ENCODE peak calls at places on chromosomes 3 and 15, in six cellular contexts. One of them, this sample, is unnamed.

GRCh38 chr15:42001236-42001635 is 19.6 kb downstream of the PLA2G4E start:
- DNase-seq in cardiac muscle cell: no peak
- DNase-seq in suprapubic skin: no peak
- DNase-seq in tibial artery: no peak
- DNase-seq in PC-9: no peak
- DNase-seq in adrenal gland: no peak
- DNase-seq in this sample: no peak

GRCh38 chr3:89419647-89420141 is 312.3 kb downstream of the EPHA3 start:
- DNase-seq in cardiac muscle cell: no peak
- DNase-seq in adrenal gland: no peak
- DNase-seq in PC-9: no peak
- DNase-seq in suprapubic skin: no peak
- DNase-seq in tibial artery: no peak
- DNase-seq in this sample: no peak

GRCh38 chr3:175737646-175738572 is 878.8 kb downstream of the NAALADL2 start:
- DNase-seq in PC-9: no peak
- DNase-seq in adrenal gland: no peak
- DNase-seq in suprapubic skin: no peak
- DNase-seq in tibial artery: no peak
- DNase-seq in cardiac muscle cell: no peak
- DNase-seq in this sample: no peak

GRCh38 chr3:4588410-4588809 is 95.3 kb downstream of the ITPR1 start:
- DNase-seq in cardiac muscle cell: no peak
- DNase-seq in adrenal gland: peak; percentile 63
- DNase-seq in suprapubic skin: no peak
- DNase-seq in tibial artery: no peak
- DNase-seq in PC-9: no peak
- DNase-seq in this sample: no peak

GRCh38 chr3:127768346-127769008 is 53.8 kb downstream of the MGLL start:
- DNase-seq in PC-9: peak; percentile 65
- DNase-seq in tibial artery: no peak
- DNase-seq in adrenal gland: peak; percentile 65
- DNase-seq in cardiac muscle cell: no peak
- DNase-seq in suprapubic skin: no peak
- DNase-seq in this sample: no peak

GRCh38 chr15:41018534-41018933 is 65.3 kb downstream of the CHAC1 start:
- DNase-seq in cardiac muscle cell: peak; percentile 12
- DNase-seq in adrenal gland: peak; percentile 30
- DNase-seq in PC-9: peak; percentile 42
- DNase-seq in suprapubic skin: no peak
- DNase-seq in tibial artery: no peak
- DNase-seq in this sample: no peak

GRCh38 chr15:73843787-73844186 is 29.6 kb upstream of the TBC1D21 start:
- DNase-seq in suprapubic skin: no peak
- DNase-seq in PC-9: no peak
- DNase-seq in adrenal gland: no peak
- DNase-seq in tibial artery: no peak
- DNase-seq in cardiac muscle cell: no peak
- DNase-seq in this sample: no peak

GRCh38 chr3:142086581-142087090 is 62.7 kb downstream of the TFDP2 start:
- DNase-seq in cardiac muscle cell: no peak
- DNase-seq in adrenal gland: no peak
- DNase-seq in tibial artery: no peak
- DNase-seq in PC-9: no peak
- DNase-seq in suprapubic skin: no peak
- DNase-seq in this sample: no peak

GRCh38 chr3:151869186-151869585 is 4.3 kb upstream of the SUCNR1 start:
- DNase-seq in tibial artery: no peak
- DNase-seq in cardiac muscle cell: no peak
- DNase-seq in suprapubic skin: no peak
- DNase-seq in PC-9: no peak
- DNase-seq in adrenal gland: no peak
- DNase-seq in this sample: no peak

GRCh38 chr3:118544458-118544857 is 490.2 kb downstream of the IGSF11 start:
- DNase-seq in suprapubic skin: no peak
- DNase-seq in cardiac muscle cell: no peak
- DNase-seq in tibial artery: no peak
- DNase-seq in adrenal gland: no peak
- DNase-seq in PC-9: peak; percentile 47
- DNase-seq in this sample: peak; percentile 74

GRCh38 chr15:70526221-70526973 is 237.0 kb downstream of the UACA start:
- DNase-seq in adrenal gland: peak; percentile 23
- DNase-seq in suprapubic skin: peak; percentile 78
- DNase-seq in PC-9: peak; percentile 60
- DNase-seq in tibial artery: peak; percentile 44
- DNase-seq in cardiac muscle cell: no peak
- DNase-seq in this sample: peak; percentile 96

GRCh38 chr3:126557415-126557745 is 1.4 kb downstream of the C3orf22 start:
- DNase-seq in adrenal gland: no peak
- DNase-seq in tibial artery: no peak
- DNase-seq in PC-9: no peak
- DNase-seq in cardiac muscle cell: no peak
- DNase-seq in suprapubic skin: peak; percentile 65
- DNase-seq in this sample: no peak

GRCh38 chr3:172258616-172259015 is 189.6 kb downstream of the GHSR start:
- DNase-seq in suprapubic skin: no peak
- DNase-seq in adrenal gland: no peak
- DNase-seq in cardiac muscle cell: no peak
- DNase-seq in tibial artery: no peak
- DNase-seq in PC-9: no peak
- DNase-seq in this sample: no peak

GRCh38 chr3:160434071-160434470 is 15.5 kb downstream of the TRIM59 start:
- DNase-seq in PC-9: no peak
- DNase-seq in cardiac muscle cell: peak; percentile 2
- DNase-seq in tibial artery: no peak
- DNase-seq in adrenal gland: no peak
- DNase-seq in suprapubic skin: no peak
- DNase-seq in this sample: no peak

GRCh38 chr3:58568572-58569286 is 8.5 kb downstream of the FAM107A start:
- DNase-seq in tibial artery: peak; percentile 70
- DNase-seq in suprapubic skin: peak; percentile 87
- DNase-seq in cardiac muscle cell: peak; percentile 73
- DNase-seq in adrenal gland: peak; percentile 87
- DNase-seq in PC-9: peak; percentile 73
- DNase-seq in this sample: no peak

GRCh38 chr3:43411429-43411828 is 125.1 kb downstream of the SNRK start:
- DNase-seq in tibial artery: no peak
- DNase-seq in PC-9: no peak
- DNase-seq in adrenal gland: no peak
- DNase-seq in cardiac muscle cell: no peak
- DNase-seq in suprapubic skin: no peak
- DNase-seq in this sample: no peak

GRCh38 chr3:56753206-56753605 is 48.5 kb downstream of the ARHGEF3 start:
- DNase-seq in PC-9: no peak
- DNase-seq in cardiac muscle cell: no peak
- DNase-seq in adrenal gland: no peak
- DNase-seq in tibial artery: no peak
- DNase-seq in suprapubic skin: no peak
- DNase-seq in this sample: no peak

GRCh38 chr3:194573680-194574437 is 59.4 kb downstream of the TMEM44 start:
- DNase-seq in PC-9: peak; percentile 29
- DNase-seq in tibial artery: no peak
- DNase-seq in adrenal gland: peak; percentile 57
- DNase-seq in cardiac muscle cell: peak; percentile 60
- DNase-seq in suprapubic skin: no peak
- DNase-seq in this sample: no peak

GRCh38 chr3:37811625-37812356 is 49.9 kb upstream of the CTDSPL start:
- DNase-seq in cardiac muscle cell: no peak
- DNase-seq in suprapubic skin: no peak
- DNase-seq in PC-9: no peak
- DNase-seq in tibial artery: no peak
- DNase-seq in adrenal gland: peak; percentile 7
- DNase-seq in this sample: no peak

DNA sequence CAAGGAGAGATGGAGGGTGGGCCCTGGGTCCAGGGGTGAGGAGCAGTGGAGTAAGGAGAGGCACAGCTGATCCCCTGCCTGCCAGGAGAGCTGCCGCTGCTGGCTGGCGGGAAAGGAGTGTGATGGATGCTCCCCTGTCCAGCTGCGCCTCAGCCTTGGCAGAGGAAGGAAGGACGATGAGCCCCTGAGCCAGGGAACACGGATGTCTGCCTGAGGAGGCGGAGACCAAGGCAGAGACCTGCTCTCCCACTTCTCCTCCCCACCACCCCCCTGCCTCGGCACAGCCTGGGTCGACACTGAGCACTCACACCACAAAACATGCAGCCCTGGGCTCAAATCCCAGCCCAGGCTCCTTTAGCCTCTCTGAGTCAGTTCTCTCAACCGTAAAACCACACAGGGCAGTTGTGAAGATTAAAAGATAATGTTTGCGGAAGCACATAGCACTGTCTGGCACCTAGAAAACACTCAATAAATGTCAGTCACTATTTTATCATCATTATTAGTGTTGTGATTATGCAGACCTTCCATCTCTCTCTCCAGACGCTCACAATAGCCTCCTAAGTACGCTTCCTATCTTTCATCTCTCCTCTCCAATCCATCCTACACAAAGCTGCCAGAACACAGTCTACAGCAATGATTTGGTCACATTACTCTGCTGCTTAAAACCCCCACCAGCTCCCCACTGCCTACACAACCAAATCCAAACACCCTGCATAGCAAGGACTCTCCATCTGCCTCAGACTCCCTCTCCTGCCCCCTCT is 52.2 kb downstream of the SEMA5B start:
- DNase-seq in PC-9: peak; percentile 87
- DNase-seq in adrenal gland: no peak
- DNase-seq in tibial artery: no peak
- DNase-seq in suprapubic skin: no peak
- DNase-seq in cardiac muscle cell: peak; percentile 9
- DNase-seq in this sample: no peak
- H3K27ac ChIP-seq in PC-9: peak overlapping the region; percentile 53
- H3K27ac ChIP-seq in adrenal gland: no peak overlapping the region
- H3K27ac ChIP-seq in tibial artery: peak overlapping the region; percentile 67
- H3K27ac ChIP-seq in suprapubic skin: no peak overlapping the region
- H3K27ac ChIP-seq in cardiac muscle cell: peak overlapping the region; percentile 36
- H3K27ac ChIP-seq in this sample: no peak overlapping the region

DNA sequence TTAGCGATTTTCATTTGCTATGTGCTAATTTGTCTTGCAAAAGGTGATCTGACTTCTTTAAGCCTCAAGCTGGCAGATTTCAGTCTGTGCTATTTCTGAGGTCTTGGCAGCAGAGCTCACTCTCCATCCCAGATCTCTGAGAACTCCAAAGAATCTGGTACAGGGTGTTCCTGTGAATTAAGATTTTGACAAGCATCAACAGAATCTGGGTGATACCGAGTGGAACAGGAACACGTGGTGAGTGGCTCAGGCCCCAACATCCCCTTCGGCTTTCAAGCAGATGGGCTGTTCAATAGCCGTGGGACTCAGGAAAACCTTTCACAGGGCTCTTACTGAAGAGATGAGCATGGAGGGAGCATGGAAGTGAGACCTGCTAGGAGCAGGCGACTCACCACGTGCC is 103.3 kb upstream of the SELENOK start:
- DNase-seq in tibial artery: no peak
- DNase-seq in adrenal gland: no peak
- DNase-seq in PC-9: no peak
- DNase-seq in cardiac muscle cell: no peak
- DNase-seq in suprapubic skin: no peak
- DNase-seq in this sample: no peak
- H3K27me3 ChIP-seq in tibial artery: peaks cover 4% of the 10 kb centered on the region
- H3K27me3 ChIP-seq in adrenal gland: no peaks in the 10 kb centered on the region
- H3K27me3 ChIP-seq in PC-9: peaks cover 27% of the 10 kb centered on the region
- H3K27me3 ChIP-seq in cardiac muscle cell: no peaks in the 10 kb centered on the region
- H3K27me3 ChIP-seq in suprapubic skin: no peaks in the 10 kb centered on the region
- H3K27me3 ChIP-seq in this sample: peaks cover 3% of the 10 kb centered on the region

GRCh38 chr3:133191818-133192217 is 153.6 kb downstream of the TMEM108 start:
- DNase-seq in cardiac muscle cell: peak; percentile 64
- DNase-seq in tibial artery: no peak
- DNase-seq in adrenal gland: no peak
- DNase-seq in PC-9: no peak
- DNase-seq in suprapubic skin: no peak
- DNase-seq in this sample: no peak
- H3K27ac ChIP-seq in cardiac muscle cell: peak overlapping the region; percentile 15
- H3K27ac ChIP-seq in tibial artery: no peak overlapping the region
- H3K27ac ChIP-seq in adrenal gland: no peak overlapping the region
- H3K27ac ChIP-seq in PC-9: no peak overlapping the region
- H3K27ac ChIP-seq in suprapubic skin: no peak overlapping the region
- H3K27ac ChIP-seq in this sample: no peak overlapping the region

GRCh38 chr3:27728195-27729087 is 6.3 kb upstream of the EOMES start:
- DNase-seq in PC-9: no peak
- DNase-seq in cardiac muscle cell: peak; percentile 45
- DNase-seq in suprapubic skin: no peak
- DNase-seq in tibial artery: no peak
- DNase-seq in adrenal gland: no peak
- DNase-seq in this sample: no peak

GRCh38 chr3:27730774-27731659 is 8.9 kb upstream of the EOMES start:
- DNase-seq in cardiac muscle cell: no peak
- DNase-seq in tibial artery: no peak
- DNase-seq in PC-9: no peak
- DNase-seq in suprapubic skin: no peak
- DNase-seq in adrenal gland: no peak
- DNase-seq in this sample: no peak

GRCh38 chr3:27726240-27726639 is 4.1 kb upstream of the EOMES start:
- DNase-seq in tibial artery: no peak
- DNase-seq in suprapubic skin: no peak
- DNase-seq in cardiac muscle cell: no peak
- DNase-seq in PC-9: no peak
- DNase-seq in adrenal gland: no peak
- DNase-seq in this sample: no peak

GRCh38 chr3:27729325-27729724 is 7.2 kb upstream of the EOMES start:
- DNase-seq in suprapubic skin: no peak
- DNase-seq in tibial artery: no peak
- DNase-seq in cardiac muscle cell: no peak
- DNase-seq in PC-9: no peak
- DNase-seq in adrenal gland: no peak
- DNase-seq in this sample: no peak

GRCh38 chr3:27729748-27730611 is 7.9 kb upstream of the EOMES start:
- DNase-seq in adrenal gland: no peak
- DNase-seq in tibial artery: no peak
- DNase-seq in PC-9: no peak
- DNase-seq in suprapubic skin: no peak
- DNase-seq in cardiac muscle cell: peak; percentile 20
- DNase-seq in this sample: no peak
- H3K27me3 ChIP-seq in adrenal gland: peaks cover 72% of the 10 kb centered on the region
- H3K27me3 ChIP-seq in tibial artery: peaks cover 63% of the 10 kb centered on the region
- H3K27me3 ChIP-seq in PC-9: peaks cover 8% of the 10 kb centered on the region
- H3K27me3 ChIP-seq in suprapubic skin: peaks cover 76% of the 10 kb centered on the region
- H3K27me3 ChIP-seq in cardiac muscle cell: peaks cover 93% of the 10 kb centered on the region
- H3K27me3 ChIP-seq in this sample: peaks cover 44% of the 10 kb centered on the region